ENCODE peak calls at places on chromosome 10, in four cellular contexts. P is IMR-90, G is A549, E is body of pancreas. Q is an unnamed sample.

GRCh38 chr10:16437540-16437894 is 707 bp downstream of the PTER start:
- DNase-seq in G (no peak), P (no peak), E (no peak), Q (no peak)

GRCh38 chr10:17026686-17027485 is 102.7 kb downstream of the CUBN start:
- DNase-seq in G (no peak), E (no peak), P (peak), Q (no peak)

GRCh38 chr10:60578217-60578616 is 188.5 kb upstream of the ANK3 start:
- DNase-seq in P (no peak), E (no peak), G (no peak), Q (no peak)

GRCh38 chr10:101867931-101868330 is 24.3 kb upstream of the KCNIP2 start:
- DNase-seq in P (peak), G (no peak), E (no peak), Q (no peak)

GRCh38 chr10:113493943-113494342 is 58.9 kb upstream of the HABP2 start:
- DNase-seq in G (peak), P (no peak), E (no peak), Q (no peak)

GRCh38 chr10:91745086-91745831 is 53.0 kb upstream of the TNKS2 start:
- DNase-seq in P (no peak), G (peak), E (peak), Q (no peak)

GRCh38 chr10:71635251-71635866 is 84.2 kb downstream of the C10orf105 start:
- DNase-seq in P (no peak), E (no peak), G (no peak), Q (no peak)

GRCh38 chr10:14723052-14723689 is 51.5 kb downstream of the FAM107B start:
- DNase-seq in P (no peak), G (no peak), E (no peak), Q (no peak)

GRCh38 chr10:23314835-23315239 is 29.8 kb downstream of the C10orf67 start:
- DNase-seq in G (peak), E (peak), P (peak), Q (no peak)

GRCh38 chr10:110398419-110399162 is 93.9 kb upstream of the SMNDC1 start:
- DNase-seq in P (peak), E (peak), G (peak), Q (peak)

GRCh38 chr10:6603142-6604125 is 23.4 kb upstream of the PRKCQ start:
- DNase-seq in E (no peak), G (no peak), P (no peak), Q (no peak)

GRCh38 chr10:108544500-108545120 is 1378.7 kb downstream of the XPNPEP1 start:
- DNase-seq in G (peak), P (peak), E (peak), Q (no peak)

DNA sequence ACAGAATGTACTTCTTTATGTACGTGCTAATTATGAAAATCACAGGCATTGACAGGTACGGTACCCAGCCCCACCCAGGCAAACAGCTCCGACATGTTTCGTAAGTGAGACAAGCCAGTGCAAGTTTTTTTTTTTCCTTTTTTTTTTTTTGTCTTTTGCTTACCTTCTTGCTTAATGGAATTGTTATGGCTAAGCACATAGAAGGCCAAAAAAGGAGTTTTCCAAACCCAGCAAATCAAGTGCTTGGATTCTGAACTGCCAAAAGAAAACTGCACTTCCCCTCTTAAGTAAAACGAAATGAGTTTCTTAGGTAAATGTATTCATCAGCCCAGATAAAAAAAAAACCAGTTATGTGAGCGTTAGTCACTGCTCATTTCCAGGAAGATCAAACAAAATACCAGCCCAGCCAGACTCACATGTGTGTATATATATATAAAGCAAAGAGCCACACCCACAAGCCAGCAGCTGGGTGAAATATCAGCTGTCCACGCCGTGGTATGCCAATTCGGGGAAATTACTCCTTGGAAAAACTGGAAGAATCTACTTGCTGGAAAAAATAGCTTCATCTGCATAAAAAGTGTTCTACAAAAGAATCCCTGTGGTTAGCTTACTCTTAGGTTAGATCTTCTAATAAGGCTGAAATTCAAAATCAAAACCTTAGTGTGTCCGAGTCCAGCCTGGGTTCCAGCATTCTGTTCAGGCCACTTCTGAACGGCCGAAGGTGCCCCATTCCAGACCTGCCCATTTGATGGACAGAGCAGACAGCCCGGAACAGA is 8.0 kb downstream of the KLF6 start:
- DNase-seq in G (peak), E (peak), P (peak), Q (no peak)
- TF ChIP-seq POLR2A in G (no peak), E (no peak), P (no peak), Q (no peak)

GRCh38 chr10:130109796-130110235 is 814 bp downstream of the C10orf143 start:
- DNase-seq in G (peak), E (peak), P (peak), Q (no peak)

GRCh38 chr10:130111848-130112180 is 1.2 kb upstream of the C10orf143 start:
- DNase-seq in E (no peak), P (no peak), G (peak), Q (no peak)

GRCh38 chr10:130110236-130111114 is at the start of gene C10orf143:
- DNase-seq in E (peak), P (peak), G (peak), Q (peak)

GRCh38 chr10:130112821-130113220 is 2.2 kb upstream of the C10orf143 start:
- DNase-seq in P (no peak), E (no peak), G (no peak), Q (no peak)

GRCh38 chr10:130111115-130111847 is 651 bp upstream of the C10orf143 start:
- DNase-seq in G (peak), P (peak), E (peak), Q (peak)
- TF ChIP-seq POLR2A in G (peak), P (no peak), E (peak), Q (no peak)

GRCh38 chr10:63467833-63468232 is 2.1 kb upstream of the JMJD1C start:
- DNase-seq in G (no peak), E (no peak), P (peak), Q (no peak)

GRCh38 chr10:63464402-63465292 is 1.1 kb downstream of the JMJD1C start:
- DNase-seq in G (peak), P (peak), E (no peak), Q (no peak)

GRCh38 chr10:63462442-63462841 is 3.3 kb downstream of the JMJD1C start:
- DNase-seq in G (no peak), E (no peak), P (no peak), Q (no peak)

GRCh38 chr10:63466168-63466935 is 575 bp upstream of the JMJD1C start:
- DNase-seq in E (peak), P (peak), G (peak), Q (no peak)

GRCh38 chr10:63465293-63466167 is at the start of gene JMJD1C:
- DNase-seq in P (peak), E (peak), G (peak), Q (peak)
- TF ChIP-seq POLR2A in P (peak), E (peak), G (peak), Q (peak)

DNA sequence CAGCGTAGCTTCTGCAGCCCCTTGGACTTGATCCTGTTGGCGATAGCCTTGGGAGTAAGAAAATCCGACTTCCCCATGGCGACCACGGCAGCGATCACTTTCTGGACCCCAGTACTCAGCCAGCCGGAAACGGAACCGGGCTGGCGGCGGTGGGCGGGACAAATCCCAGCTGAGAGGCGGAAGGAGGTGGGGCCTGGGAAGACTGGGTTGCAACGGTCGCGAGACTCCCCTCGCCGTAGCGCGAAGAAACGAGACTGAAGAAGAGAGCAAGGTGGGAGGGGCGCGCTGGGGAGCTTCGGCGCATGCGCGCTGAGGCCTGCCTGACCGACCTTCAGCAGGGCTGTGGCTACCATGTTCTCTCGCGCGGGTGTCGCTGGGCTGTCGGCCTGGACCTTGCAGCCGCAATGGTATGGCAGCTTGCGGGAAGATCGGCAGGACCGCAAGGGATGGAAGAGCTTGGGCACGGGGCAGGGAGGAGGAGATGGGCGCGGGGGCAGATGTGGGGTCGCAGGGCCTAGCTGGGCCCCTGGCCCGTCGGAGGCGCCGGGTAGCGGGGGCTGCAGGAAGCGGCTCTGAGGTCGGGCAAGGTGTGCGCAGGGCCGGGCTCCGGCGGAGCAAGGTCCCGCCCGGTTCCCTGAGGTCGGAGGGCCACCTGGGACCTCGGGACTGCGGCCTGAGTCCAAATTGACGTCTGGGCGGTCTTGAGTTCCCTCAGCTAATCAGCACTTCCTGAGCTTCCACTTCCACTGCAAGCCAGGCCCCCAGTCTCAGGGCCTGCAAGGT is at the start of the genes ATP5F1C and KIN:
- DNase-seq in G (peak), P (peak), E (peak), Q (peak)
- TF ChIP-seq POLR2A in G (peak), P (peak), E (peak), Q (peak)

GRCh38 chr10:100186813-100187212 is 984 bp upstream of the ERLIN1 start:
- DNase-seq in P (no peak), G (peak), E (peak), Q (no peak)
- TF ChIP-seq POLR2A in P (no peak), G (no peak), E (no peak), Q (no peak)

Q was measured in H54.